ENCODE peak calls at places on chromosomes 4 and X, in four cellular contexts. T is left ventricle myocardium inferior; V is fibroblast of lung; M is CD8-positive, alpha-beta T cell. Z is an unnamed sample.

GRCh38 chr4:151691639-151692442 is 69.0 kb downstream of the GATB start:
- DNase-seq in T (peak; percentile 28), V (no peak), M (no peak), Z (no peak)

GRCh38 chrX:133307637-133308485 is 89.7 kb upstream of the TFDP3 start:
- DNase-seq in T (peak; percentile 29), V (peak; percentile 18), M (no peak), Z (no peak)

GRCh38 chr4:13470379-13470778 is 13.8 kb downstream of the RAB28 start:
- DNase-seq in T (no peak), V (no peak), M (no peak), Z (no peak)

GRCh38 chr4:41256131-41256739 is 493 bp upstream of the UCHL1 start:
- DNase-seq in T (no peak), V (peak; percentile 70), M (no peak), Z (no peak)

GRCh38 chrX:26613951-26614350 is 398.0 kb downstream of the MAGEB5 start:
- DNase-seq in T (no peak), V (peak; percentile 39), M (no peak), Z (no peak)

GRCh38 chr4:98661356-98662054 is 3.1 kb upstream of the TSPAN5 start:
- DNase-seq in T (no peak), V (peak; percentile 80), M (no peak), Z (no peak)

GRCh38 chr4:4574792-4575191 is 32.9 kb upstream of the STX18 start:
- DNase-seq in T (peak; percentile 42), V (peak; percentile 86), M (no peak), Z (peak; percentile 15)

GRCh38 chrX:135707880-135708279 is 5.6 kb upstream of the CT45A1 start:
- DNase-seq in T (no peak), V (no peak), M (no peak), Z (no peak)

GRCh38 chr4:6562931-6563901 is 11.8 kb upstream of the MAN2B2 start:
- DNase-seq in T (no peak), V (peak; percentile 8), M (no peak), Z (no peak)

GRCh38 chr4:6207602-6208001 is 7.3 kb upstream of the JAKMIP1 start:
- DNase-seq in T (no peak), V (no peak), M (no peak), Z (no peak)

GRCh38 chr4:177235026-177235425 is 74.6 kb upstream of the NEIL3 start:
- DNase-seq in T (no peak), V (peak; percentile 78), M (no peak), Z (no peak)

GRCh38 chrX:20547649-20548051 is 280.9 kb upstream of the RPS6KA3 start:
- DNase-seq in T (no peak), V (peak; percentile 74), M (no peak), Z (no peak)

GRCh38 chr4:94407846-94408245 is 43.9 kb upstream of the PDLIM5 start:
- DNase-seq in T (no peak), V (peak; percentile 13), M (no peak), Z (no peak)

GRCh38 chrX:75155454-75155829 is 641 bp downstream of the ABCB7 start:
- DNase-seq in T (no peak), V (peak; percentile 1), M (no peak), Z (no peak)

GRCh38 chrX:106619797-106620196 is 8.0 kb downstream of the RADX start:
- DNase-seq in T (no peak), V (peak; percentile 29), M (no peak), Z (no peak)

GRCh38 chrX:30183554-30183953 is 31.8 kb upstream of the MAGEB2 start:
- DNase-seq in T (no peak), V (peak; percentile 9), M (no peak), Z (no peak)

GRCh38 chr4:159770969-159771368 is 668.1 kb downstream of the RAPGEF2 start:
- DNase-seq in T (no peak), V (no peak), M (no peak), Z (no peak)

GRCh38 chr4:94722748-94723147 is 35.0 kb upstream of the BMPR1B start:
- DNase-seq in T (no peak), V (no peak), M (no peak), Z (no peak)

DNA sequence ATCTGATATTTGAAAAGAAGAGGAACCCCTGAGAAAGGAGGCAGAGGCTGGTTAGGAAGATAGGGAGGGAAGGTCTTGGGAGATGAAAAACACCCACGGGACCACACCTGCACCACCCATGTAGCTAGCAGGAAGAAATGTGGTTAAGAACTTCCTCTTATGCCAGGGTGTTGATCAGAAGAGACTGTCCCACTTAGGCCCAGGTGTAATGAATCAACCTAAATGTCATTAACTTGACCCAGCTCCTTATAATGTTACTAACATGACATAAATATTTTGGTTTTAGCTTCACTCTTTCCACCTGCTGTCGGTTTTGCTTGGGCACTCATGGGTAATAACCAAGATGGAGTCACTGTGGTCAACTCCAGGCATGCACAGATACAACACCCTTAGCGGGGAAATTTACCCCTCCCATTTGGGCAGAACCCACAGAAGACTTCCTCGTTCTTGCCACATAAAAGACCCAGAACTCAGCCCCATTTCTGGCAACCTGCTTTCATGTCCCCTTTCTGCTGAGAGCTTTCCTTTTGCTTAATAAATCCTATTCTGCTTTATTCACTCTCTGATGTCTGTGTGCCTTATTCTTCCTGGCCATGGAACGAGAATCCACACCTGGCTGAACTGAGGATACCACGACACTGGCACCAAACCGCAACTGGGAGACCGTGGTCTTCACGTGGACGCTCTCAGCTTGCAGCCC is 46.8 kb downstream of the ZNF141 start:
- DNase-seq in T (no peak), V (no peak), M (no peak), Z (no peak)
- H3K9me3 ChIP-seq in T (peaks cover 100% of the 10 kb centered on the region), V (no peaks in the 10 kb centered on the region), M (peaks cover 67% of the 10 kb centered on the region), Z (peaks cover 26% of the 10 kb centered on the region)

GRCh38 chrX:44971674-44972073 is 98.7 kb downstream of the KDM6A start:
- DNase-seq in T (no peak), V (no peak), M (no peak), Z (no peak)

GRCh38 chrX:44962944-44963343 is 90.0 kb downstream of the KDM6A start:
- DNase-seq in T (no peak), V (no peak), M (no peak), Z (no peak)

GRCh38 chrX:44970709-44971108 is 97.7 kb downstream of the KDM6A start:
- DNase-seq in T (no peak), V (no peak), M (no peak), Z (no peak)

GRCh38 chrX:44972132-44972531 is 99.1 kb downstream of the KDM6A start:
- DNase-seq in T (no peak), V (no peak), M (no peak), Z (no peak)

GRCh38 chrX:44967221-44967620 is 94.2 kb downstream of the KDM6A start:
- DNase-seq in T (no peak), V (no peak), M (no peak), Z (no peak)
- H3K9me3 ChIP-seq in T (no peaks in the 10 kb centered on the region), V (no peaks in the 10 kb centered on the region), M (no peaks in the 10 kb centered on the region), Z (no peaks in the 10 kb centered on the region)

GRCh38 chr4:475962-476361 is 23.0 kb downstream of the ZNF721 start:
- DNase-seq in T (no peak), V (no peak), M (no peak), Z (no peak)

GRCh38 chr4:476501-476900 is 22.5 kb downstream of the ZNF721 start:
- DNase-seq in T (no peak), V (no peak), M (no peak), Z (no peak)

GRCh38 chr4:472881-473574 is 25.9 kb downstream of the ZNF721 start:
- DNase-seq in T (no peak), V (peak; percentile 19), M (peak; percentile 1), Z (peak; percentile 13)

GRCh38 chr4:477686-478085 is 21.3 kb downstream of the ZNF721 start:
- DNase-seq in T (no peak), V (no peak), M (no peak), Z (no peak)

GRCh38 chr4:473575-474457 is 25.1 kb downstream of the ZNF721 start:
- DNase-seq in T (peak; percentile 95), V (peak; percentile 100), M (peak; percentile 89), Z (peak; percentile 74)
- H3K9me3 ChIP-seq in T (peaks cover 28% of the 10 kb centered on the region), V (no peaks in the 10 kb centered on the region), M (peaks cover 26% of the 10 kb centered on the region), Z (peaks cover 24% of the 10 kb centered on the region)

GRCh38 chr4:106083065-106083464 is 187.8 kb downstream of the NPNT start:
- DNase-seq in T (no peak), V (no peak), M (no peak), Z (no peak)
- H3K9me3 ChIP-seq in T (peaks cover 56% of the 10 kb centered on the region), V (no peaks in the 10 kb centered on the region), M (no peaks in the 10 kb centered on the region), Z (no peaks in the 10 kb centered on the region)

DNA sequence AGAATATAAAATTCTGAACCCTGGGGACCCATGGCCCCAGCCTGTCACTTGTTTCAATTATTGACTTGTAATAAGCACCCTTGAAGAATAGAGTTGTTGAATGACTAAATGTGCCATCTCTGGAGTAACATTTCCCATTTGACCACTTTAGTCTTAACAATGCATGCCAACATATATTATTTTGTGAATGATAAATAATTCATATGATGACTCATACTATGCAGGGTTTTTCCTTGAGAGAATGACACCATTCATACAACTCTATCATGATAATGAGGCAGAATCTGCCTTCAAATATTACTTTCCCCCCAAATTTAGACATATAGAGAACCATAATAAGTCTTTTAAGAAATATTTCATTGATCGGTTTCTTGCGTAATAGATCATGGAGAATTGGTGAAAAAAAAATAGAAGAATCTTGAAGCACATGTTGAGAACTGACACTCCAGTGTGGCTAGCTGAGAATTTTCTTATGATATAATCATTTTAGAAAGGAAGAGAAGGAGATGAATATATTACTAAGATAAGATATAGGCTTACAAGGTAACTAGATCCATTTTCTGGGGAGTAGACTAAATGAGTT is 404.5 kb downstream of the GRXCR1 start:
- DNase-seq in T (no peak), V (no peak), M (no peak), Z (no peak)
- H3K9me3 ChIP-seq in T (peaks cover 5% of the 10 kb centered on the region), V (no peaks in the 10 kb centered on the region), M (no peaks in the 10 kb centered on the region), Z (no peaks in the 10 kb centered on the region)

DNA sequence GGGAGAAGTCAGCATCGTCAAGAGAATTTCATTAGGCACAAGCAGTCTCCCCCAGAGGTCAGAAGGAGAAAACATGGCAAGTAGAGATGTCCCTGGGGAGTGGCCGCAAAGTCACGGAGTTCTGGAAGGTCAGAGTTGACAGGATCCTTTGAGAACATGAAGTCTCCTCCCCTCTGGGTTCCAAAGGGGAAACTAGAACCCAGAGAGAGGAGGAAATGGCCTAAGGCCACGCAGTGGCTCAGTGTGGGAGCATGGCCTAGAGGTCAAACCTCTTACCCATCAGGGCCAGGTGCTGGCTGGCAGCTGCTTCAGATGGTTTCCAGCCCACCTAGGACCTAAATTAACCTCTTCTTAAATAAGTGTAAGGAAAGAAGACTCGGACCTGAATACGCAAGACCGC is 884 bp downstream of the IDH3G start:
- DNase-seq in T (no peak), V (no peak), M (no peak), Z (no peak)
- H3K9me3 ChIP-seq in T (no peaks in the 10 kb centered on the region), V (no peaks in the 10 kb centered on the region), M (no peaks in the 10 kb centered on the region), Z (no peaks in the 10 kb centered on the region)

GRCh38 chrX:65941775-65942174 is 98.1 kb downstream of the VSIG4 start:
- DNase-seq in T (no peak), V (no peak), M (no peak), Z (no peak)
- H3K9me3 ChIP-seq in T (peaks cover 19% of the 10 kb centered on the region), V (no peaks in the 10 kb centered on the region), M (no peaks in the 10 kb centered on the region), Z (no peaks in the 10 kb centered on the region)

DNA sequence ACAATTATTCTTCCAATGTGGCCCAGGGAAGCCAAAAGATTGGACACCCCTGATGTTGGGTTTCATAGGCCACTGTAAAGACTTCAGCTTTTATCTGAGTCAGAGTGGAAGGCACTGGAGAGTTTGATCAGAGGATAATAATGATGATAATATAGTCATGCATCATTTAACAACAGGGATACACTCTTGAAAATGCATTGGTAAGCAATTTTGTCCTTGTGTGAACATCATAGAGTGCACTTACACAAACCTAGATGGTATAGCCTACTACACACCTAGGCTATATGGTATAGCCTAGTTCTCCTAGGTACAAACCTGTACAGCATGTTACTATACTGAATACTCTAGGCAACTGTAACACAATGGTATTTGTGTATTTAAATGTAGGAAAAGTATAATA is 70.5 kb downstream of the COQ2 start:
- DNase-seq in T (no peak), V (no peak), M (no peak), Z (no peak)
- H3K9me3 ChIP-seq in T (peaks cover 2% of the 10 kb centered on the region), V (no peaks in the 10 kb centered on the region), M (no peaks in the 10 kb centered on the region), Z (no peaks in the 10 kb centered on the region)